ENCODE peak calls at places on chromosomes 16 and 17, in six cellular contexts. One of them, this sample, is unnamed.

GRCh38 chr17:7043544-7044268 is at the start of gene SLC16A11:
- DNase-seq in amniotic stem cell: no peak
- DNase-seq in caudate nucleus: no peak
- DNase-seq in activated CD8-positive, alpha-beta memory T cell treated with anti-CD3 and anti-CD28 coated beads, Interleukin-2, amount 50 U/mL, for 48 hours: peak; percentile 70
- DNase-seq in NCI-H2081: peak; percentile 75
- DNase-seq in HS-27A: no peak
- DNase-seq in this sample: peak; percentile 11

GRCh38 chr16:71781741-71782140 is 26.9 kb downstream of the AP1G1 start:
- DNase-seq in activated CD8-positive, alpha-beta memory T cell treated with anti-CD3 and anti-CD28 coated beads, Interleukin-2, amount 50 U/mL, for 48 hours: no peak
- DNase-seq in caudate nucleus: no peak
- DNase-seq in amniotic stem cell: no peak
- DNase-seq in NCI-H2081: no peak
- DNase-seq in HS-27A: no peak
- DNase-seq in this sample: no peak

GRCh38 chr16:18958621-18959578 is 24.8 kb upstream of the TMC7 start:
- DNase-seq in HS-27A: no peak
- DNase-seq in NCI-H2081: no peak
- DNase-seq in amniotic stem cell: no peak
- DNase-seq in activated CD8-positive, alpha-beta memory T cell treated with anti-CD3 and anti-CD28 coated beads, Interleukin-2, amount 50 U/mL, for 48 hours: no peak
- DNase-seq in caudate nucleus: no peak
- DNase-seq in this sample: no peak

GRCh38 chr17:68432086-68432864 is 25.0 kb downstream of the WIPI1 start:
- DNase-seq in caudate nucleus: no peak
- DNase-seq in NCI-H2081: no peak
- DNase-seq in amniotic stem cell: no peak
- DNase-seq in activated CD8-positive, alpha-beta memory T cell treated with anti-CD3 and anti-CD28 coated beads, Interleukin-2, amount 50 U/mL, for 48 hours: no peak
- DNase-seq in HS-27A: no peak
- DNase-seq in this sample: no peak

GRCh38 chr17:50950002-50950877 is 84.1 kb upstream of the TOB1 start:
- DNase-seq in HS-27A: no peak
- DNase-seq in caudate nucleus: no peak
- DNase-seq in NCI-H2081: peak; percentile 66
- DNase-seq in amniotic stem cell: peak; percentile 89
- DNase-seq in activated CD8-positive, alpha-beta memory T cell treated with anti-CD3 and anti-CD28 coated beads, Interleukin-2, amount 50 U/mL, for 48 hours: peak; percentile 77
- DNase-seq in this sample: peak; percentile 20

GRCh38 chr16:26532456-26532855 is 534.3 kb upstream of the C16orf82 start:
- DNase-seq in activated CD8-positive, alpha-beta memory T cell treated with anti-CD3 and anti-CD28 coated beads, Interleukin-2, amount 50 U/mL, for 48 hours: no peak
- DNase-seq in amniotic stem cell: no peak
- DNase-seq in NCI-H2081: no peak
- DNase-seq in HS-27A: no peak
- DNase-seq in caudate nucleus: no peak
- DNase-seq in this sample: no peak

GRCh38 chr16:55478827-55479559 is at the start of gene MMP2:
- DNase-seq in amniotic stem cell: peak; percentile 7
- DNase-seq in caudate nucleus: no peak
- DNase-seq in HS-27A: no peak
- DNase-seq in activated CD8-positive, alpha-beta memory T cell treated with anti-CD3 and anti-CD28 coated beads, Interleukin-2, amount 50 U/mL, for 48 hours: no peak
- DNase-seq in NCI-H2081: peak; percentile 26
- DNase-seq in this sample: no peak

GRCh38 chr17:32588982-32589381 is 102.2 kb downstream of the CDK5R1 start:
- DNase-seq in NCI-H2081: no peak
- DNase-seq in activated CD8-positive, alpha-beta memory T cell treated with anti-CD3 and anti-CD28 coated beads, Interleukin-2, amount 50 U/mL, for 48 hours: no peak
- DNase-seq in caudate nucleus: no peak
- DNase-seq in amniotic stem cell: no peak
- DNase-seq in HS-27A: no peak
- DNase-seq in this sample: no peak

GRCh38 chr16:89453662-89454321 is 36.6 kb downstream of the ANKRD11 start:
- DNase-seq in amniotic stem cell: no peak
- DNase-seq in activated CD8-positive, alpha-beta memory T cell treated with anti-CD3 and anti-CD28 coated beads, Interleukin-2, amount 50 U/mL, for 48 hours: no peak
- DNase-seq in NCI-H2081: no peak
- DNase-seq in caudate nucleus: no peak
- DNase-seq in HS-27A: no peak
- DNase-seq in this sample: no peak

GRCh38 chr17:50865060-50865867 is 890 bp downstream of the TOB1 start:
- DNase-seq in NCI-H2081: peak; percentile 34
- DNase-seq in activated CD8-positive, alpha-beta memory T cell treated with anti-CD3 and anti-CD28 coated beads, Interleukin-2, amount 50 U/mL, for 48 hours: peak; percentile 72
- DNase-seq in caudate nucleus: no peak
- DNase-seq in HS-27A: no peak
- DNase-seq in amniotic stem cell: no peak
- DNase-seq in this sample: no peak

GRCh38 chr17:5584971-5585794 is 874 bp upstream of the NLRP1 start:
- DNase-seq in HS-27A: peak; percentile 49
- DNase-seq in caudate nucleus: no peak
- DNase-seq in NCI-H2081: no peak
- DNase-seq in activated CD8-positive, alpha-beta memory T cell treated with anti-CD3 and anti-CD28 coated beads, Interleukin-2, amount 50 U/mL, for 48 hours: no peak
- DNase-seq in amniotic stem cell: peak; percentile 75
- DNase-seq in this sample: no peak

GRCh38 chr17:78883090-78883532 is 19.9 kb downstream of the CEP295NL start:
- DNase-seq in amniotic stem cell: peak; percentile 62
- DNase-seq in caudate nucleus: no peak
- DNase-seq in NCI-H2081: no peak
- DNase-seq in activated CD8-positive, alpha-beta memory T cell treated with anti-CD3 and anti-CD28 coated beads, Interleukin-2, amount 50 U/mL, for 48 hours: no peak
- DNase-seq in HS-27A: peak; percentile 91
- DNase-seq in this sample: no peak

This sample was measured in NCI-H1417 treated with DMSO at 0.1 percent for 48 hours.